ENCODE peak calls at places on chromosome 12, in eight cellular contexts. W is epithelial cell of esophagus, Y is AG09309, L is brain microvascular endothelial cell, C is stomach, D is IMR-90, J is GM12878, F is K562. S is an unnamed sample.

GRCh38 chr12:63075376-63076000 is 75.5 kb downstream of the AVPR1A start:
- DNase-seq in D (no peak), C (no peak), L (no peak), W (no peak), J (no peak), Y (no peak), F (no peak), S (no peak)

GRCh38 chr12:4443616-4444015 is 2.0 kb downstream of the FGF6 start:
- DNase-seq in D (no peak), J (no peak), C (no peak), L (no peak), F (no peak), Y (no peak), W (no peak), S (no peak)

GRCh38 chr12:129949652-129950051 is 45.8 kb upstream of the TMEM132D start:
- DNase-seq in Y (no peak), C (no peak), D (no peak), W (no peak), J (no peak), F (no peak), L (no peak), S (no peak)

GRCh38 chr12:112901271-112901670 is 5.5 kb upstream of the OAS1 start:
- DNase-seq in W (no peak), C (peak), L (no peak), J (no peak), Y (no peak), D (no peak), F (no peak), S (peak)

GRCh38 chr12:64175254-64175945 is 46.7 kb downstream of the KICS2 start:
- DNase-seq in Y (no peak), L (no peak), W (no peak), F (peak), D (no peak), C (no peak), J (no peak), S (no peak)

GRCh38 chr12:123550700-123551099 is 17.2 kb upstream of the RILPL1 start:
- DNase-seq in D (no peak), W (no peak), J (no peak), C (no peak), L (no peak), F (no peak), Y (no peak), S (no peak)

GRCh38 chr12:97250483-97250882 is 212.1 kb upstream of the RMST start:
- DNase-seq in J (no peak), C (no peak), Y (no peak), L (no peak), F (no peak), W (no peak), D (no peak), S (no peak)

GRCh38 chr12:62248873-62249272 is 11.3 kb upstream of the USP15 start:
- DNase-seq in D (no peak), J (no peak), Y (no peak), C (no peak), W (peak), L (peak), F (peak), S (no peak)

GRCh38 chr12:112537710-112538396 is 119.1 kb downstream of the PTPN11 start:
- DNase-seq in L (peak), D (peak), C (no peak), F (no peak), Y (no peak), W (peak), J (no peak), S (no peak)

GRCh38 chr12:90102957-90103652 is 394.5 kb upstream of the ATP2B1 start:
- DNase-seq in W (peak), C (no peak), J (peak), D (peak), F (peak), Y (no peak), L (peak), S (peak)

GRCh38 chr12:98591209-98591608 is 2.3 kb upstream of the SLC25A3 start:
- DNase-seq in J (no peak), L (peak), Y (no peak), D (peak), F (peak), C (no peak), W (no peak), S (no peak)

GRCh38 chr12:101939856-101940265 is 62.5 kb downstream of the DRAM1 start:
- DNase-seq in W (peak), C (peak), L (peak), D (peak), J (no peak), Y (peak), F (peak), S (peak)

GRCh38 chr12:97396989-97397388 is 65.6 kb upstream of the RMST start:
- DNase-seq in W (no peak), F (no peak), L (no peak), D (no peak), Y (no peak), J (no peak), C (no peak), S (no peak)

GRCh38 chr12:105047303-105047702 is 37.0 kb downstream of the ALDH1L2 start:
- DNase-seq in J (no peak), W (no peak), C (no peak), Y (no peak), D (no peak), L (no peak), F (no peak), S (no peak)

GRCh38 chr12:124407074-124407473 is 112.2 kb downstream of the RFLNA start:
- DNase-seq in L (no peak), W (no peak), F (no peak), D (no peak), C (no peak), Y (no peak), J (no peak), S (no peak)

GRCh38 chr12:80702889-80703605 is 4.4 kb upstream of the MYF6 start:
- DNase-seq in L (peak), J (peak), C (no peak), Y (peak), W (peak), D (peak), F (no peak), S (no peak)

GRCh38 chr12:90995041-90995440 is 9.7 kb downstream of the EPYC start:
- DNase-seq in W (no peak), F (no peak), D (no peak), J (no peak), Y (no peak), C (no peak), L (no peak), S (no peak)

GRCh38 chr12:56723889-56724659 is 1.0 kb downstream of the NACA start:
- DNase-seq in L (peak), C (peak), F (no peak), J (no peak), W (peak), Y (peak), D (peak), S (peak)

GRCh38 chr12:2637371-2637770 is 157.4 kb upstream of the FKBP4 start:
- DNase-seq in F (no peak), Y (no peak), L (no peak), D (no peak), J (no peak), W (no peak), C (no peak), S (no peak)

GRCh38 chr12:94689002-94689645 is 38.8 kb upstream of the TMCC3 start:
- DNase-seq in J (no peak), C (no peak), F (no peak), L (peak), Y (no peak), W (peak), D (peak), S (no peak)

GRCh38 chr12:1502441-1502785 is 92.0 kb downstream of the FBXL14 start:
- DNase-seq in W (no peak), D (peak), Y (no peak), J (no peak), L (no peak), C (no peak), F (no peak), S (no peak)

GRCh38 chr12:116044181-116044580 is 233.3 kb downstream of the MED13L start:
- DNase-seq in D (no peak), C (no peak), Y (no peak), L (peak), J (no peak), W (peak), F (no peak), S (no peak)

GRCh38 chr12:58803893-58804292 is 116.4 kb downstream of the LRIG3 start:
- DNase-seq in L (peak), F (no peak), C (no peak), Y (peak), J (no peak), W (peak), D (peak), S (no peak)

GRCh38 chr12:94643585-94643984 is 6.8 kb downstream of the TMCC3 start:
- DNase-seq in L (no peak), D (no peak), F (no peak), W (no peak), J (no peak), C (no peak), Y (no peak), S (no peak)

GRCh38 chr12:120662879-120663278 is 22.5 kb downstream of the CABP1 start:
- DNase-seq in Y (no peak), W (no peak), D (no peak), F (no peak), J (peak), C (no peak), L (no peak), S (no peak)

GRCh38 chr12:84694111-84694510 is 218.5 kb downstream of the SLC6A15 start:
- DNase-seq in L (no peak), Y (no peak), W (no peak), J (no peak), F (no peak), C (no peak), D (no peak), S (no peak)

GRCh38 chr12:95788637-95789036 is 1.9 kb downstream of the NTN4 start:
- DNase-seq in C (no peak), D (peak), J (no peak), L (no peak), Y (no peak), W (peak), F (no peak), S (no peak)
- H3K4me3 ChIP-seq in C (peak), D (peak), J (no peak), L (peak), Y (no peak), W (no peak), F (no peak), S (no peak)

GRCh38 chr12:92035477-92035876 is 110.2 kb downstream of the BTG1 start:
- DNase-seq in C (no peak), Y (no peak), F (no peak), D (no peak), W (no peak), J (no peak), L (no peak), S (no peak)

GRCh38 chr12:92034083-92034482 is 111.6 kb downstream of the BTG1 start:
- DNase-seq in W (peak), J (no peak), F (no peak), L (no peak), C (no peak), D (no peak), Y (no peak), S (no peak)

GRCh38 chr12:92032965-92033364 is 112.7 kb downstream of the BTG1 start:
- DNase-seq in F (no peak), J (no peak), W (no peak), D (no peak), L (no peak), C (no peak), Y (no peak), S (no peak)

GRCh38 chr12:92036061-92036620 is 109.5 kb downstream of the BTG1 start:
- DNase-seq in F (no peak), Y (no peak), W (no peak), D (no peak), L (no peak), C (no peak), J (no peak), S (no peak)

DNA sequence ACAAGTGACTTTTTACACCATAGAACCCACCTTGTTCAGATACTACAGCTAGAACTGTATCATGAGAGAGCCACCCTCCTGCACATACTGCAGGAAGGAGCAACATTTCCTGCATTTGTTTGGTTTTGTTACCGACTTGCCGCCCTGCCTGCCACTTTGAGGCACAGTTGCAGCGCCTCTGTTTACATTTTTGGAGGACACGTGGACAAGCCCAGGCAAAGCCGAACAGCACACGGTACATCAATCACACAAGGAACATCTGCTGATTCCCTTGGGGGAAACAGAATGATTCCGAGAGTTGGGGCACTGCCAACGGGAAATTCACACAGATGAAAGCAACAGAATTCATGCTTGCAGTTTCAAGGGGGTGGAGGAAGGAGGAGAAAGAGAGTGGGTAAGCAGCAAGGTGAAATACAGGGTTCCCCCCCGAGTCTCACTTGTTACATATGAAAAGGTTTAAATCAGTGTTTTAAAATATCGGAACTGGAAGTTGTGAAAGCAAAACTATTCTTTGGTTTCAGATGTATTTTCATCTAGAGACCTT is 110.7 kb downstream of the BTG1 start:
- DNase-seq in W (peak), F (no peak), Y (peak), J (peak), D (peak), L (peak), C (peak), S (peak)
- H3K4me3 ChIP-seq in W (no peak), F (no peak), Y (peak), J (peak), D (peak), L (peak), C (peak), S (peak)

GRCh38 chr12:13976880-13977279 is 4.5 kb downstream of the GRIN2B start:
- DNase-seq in L (no peak), F (no peak), J (no peak), W (no peak), Y (no peak), D (no peak), C (no peak), S (no peak)

GRCh38 chr12:13976028-13976584 is 5.3 kb downstream of the GRIN2B start:
- DNase-seq in L (no peak), W (no peak), C (no peak), D (no peak), Y (no peak), J (no peak), F (no peak), S (no peak)

GRCh38 chr12:13982010-13982409 is 608 bp upstream of the GRIN2B start:
- DNase-seq in D (no peak), L (no peak), Y (no peak), C (no peak), F (no peak), J (no peak), W (no peak), S (peak)

GRCh38 chr12:13981296-13981962 is at the start of gene GRIN2B:
- DNase-seq in C (no peak), J (no peak), D (no peak), L (no peak), W (no peak), F (no peak), Y (no peak), S (no peak)

GRCh38 chr12:13980548-13981295 is 680 bp downstream of the GRIN2B start:
- DNase-seq in W (no peak), Y (no peak), F (no peak), D (no peak), C (no peak), J (no peak), L (no peak), S (no peak)
- H3K4me3 ChIP-seq in W (peak), Y (no peak), F (no peak), D (no peak), C (peak), J (no peak), L (no peak), S (no peak)

DNA sequence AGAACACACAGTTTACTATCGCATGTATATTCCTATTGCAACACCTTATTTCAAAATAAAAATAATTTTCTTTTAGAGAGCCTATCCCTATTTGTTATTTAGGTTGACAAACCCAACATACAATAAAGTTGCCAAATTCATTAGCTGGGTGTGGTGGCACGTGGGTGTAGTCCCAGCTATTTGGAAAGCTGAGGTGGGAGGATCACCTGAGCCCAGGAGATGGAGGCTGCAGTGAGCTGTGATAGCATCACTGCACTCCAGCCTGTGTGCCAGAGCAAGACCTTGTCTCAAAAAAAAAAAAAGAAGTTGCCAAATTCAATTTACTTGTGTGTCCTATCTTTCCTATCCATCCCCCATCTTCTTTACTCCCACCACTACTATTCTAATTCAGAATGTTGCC is 23.9 kb downstream of the DENND5B start:
- DNase-seq in Y (no peak), F (no peak), W (peak), J (no peak), D (no peak), L (no peak), C (no peak), S (no peak)
- H3K4me3 ChIP-seq in Y (no peak), F (no peak), W (no peak), J (no peak), D (no peak), L (no peak), C (no peak), S (no peak)

DNA sequence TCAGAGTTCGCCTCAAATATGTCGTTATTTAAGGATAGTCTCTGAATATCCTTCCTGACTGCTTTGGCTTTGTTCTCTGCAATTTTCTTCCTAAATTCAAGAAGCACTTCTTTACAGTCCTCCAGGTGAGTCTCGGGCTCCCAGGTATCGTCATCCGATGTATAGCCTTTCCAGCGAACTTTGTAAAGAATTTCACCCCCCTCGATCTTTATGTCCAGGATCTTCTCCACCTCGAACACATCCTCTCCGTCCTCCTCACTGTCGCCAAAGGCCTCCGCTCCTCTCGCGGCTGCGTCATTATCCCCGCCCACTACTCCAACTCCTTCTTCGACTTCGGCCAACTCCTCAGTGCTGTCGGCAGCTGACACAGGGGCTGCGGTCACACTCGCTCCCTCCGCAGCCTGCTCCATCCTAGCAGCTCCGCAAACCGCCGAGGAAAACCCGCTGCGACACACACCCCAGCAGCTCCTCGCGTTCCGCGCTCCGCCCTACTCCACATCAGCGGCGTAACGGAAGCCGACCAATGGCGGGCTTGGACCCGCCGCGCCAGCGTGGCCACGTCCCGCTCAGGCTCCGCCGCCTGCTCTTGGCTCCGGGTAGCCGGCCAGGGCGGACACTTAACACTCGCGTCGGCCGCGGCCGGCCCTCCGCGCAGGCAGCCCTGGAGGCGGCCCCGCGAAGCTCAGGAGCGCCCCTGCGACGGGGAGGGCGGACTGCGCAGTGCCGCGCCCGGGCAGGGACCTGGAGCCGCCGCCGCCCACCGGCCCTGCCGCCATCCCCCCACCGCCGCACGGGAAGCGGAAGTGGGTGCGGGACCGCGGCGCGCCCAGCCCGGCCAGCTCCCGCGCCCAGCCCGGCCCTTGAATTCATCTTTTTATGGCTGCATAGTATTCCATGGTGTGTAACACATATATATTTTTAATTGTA is 4.1 kb downstream of the CD163L1 start:
- DNase-seq in F (peak), W (peak), Y (no peak), L (peak), D (peak), J (no peak), C (no peak), S (peak)
- H3K4me3 ChIP-seq in F (peak), W (peak), Y (peak), L (peak), D (peak), J (no peak), C (peak), S (peak)

DNA sequence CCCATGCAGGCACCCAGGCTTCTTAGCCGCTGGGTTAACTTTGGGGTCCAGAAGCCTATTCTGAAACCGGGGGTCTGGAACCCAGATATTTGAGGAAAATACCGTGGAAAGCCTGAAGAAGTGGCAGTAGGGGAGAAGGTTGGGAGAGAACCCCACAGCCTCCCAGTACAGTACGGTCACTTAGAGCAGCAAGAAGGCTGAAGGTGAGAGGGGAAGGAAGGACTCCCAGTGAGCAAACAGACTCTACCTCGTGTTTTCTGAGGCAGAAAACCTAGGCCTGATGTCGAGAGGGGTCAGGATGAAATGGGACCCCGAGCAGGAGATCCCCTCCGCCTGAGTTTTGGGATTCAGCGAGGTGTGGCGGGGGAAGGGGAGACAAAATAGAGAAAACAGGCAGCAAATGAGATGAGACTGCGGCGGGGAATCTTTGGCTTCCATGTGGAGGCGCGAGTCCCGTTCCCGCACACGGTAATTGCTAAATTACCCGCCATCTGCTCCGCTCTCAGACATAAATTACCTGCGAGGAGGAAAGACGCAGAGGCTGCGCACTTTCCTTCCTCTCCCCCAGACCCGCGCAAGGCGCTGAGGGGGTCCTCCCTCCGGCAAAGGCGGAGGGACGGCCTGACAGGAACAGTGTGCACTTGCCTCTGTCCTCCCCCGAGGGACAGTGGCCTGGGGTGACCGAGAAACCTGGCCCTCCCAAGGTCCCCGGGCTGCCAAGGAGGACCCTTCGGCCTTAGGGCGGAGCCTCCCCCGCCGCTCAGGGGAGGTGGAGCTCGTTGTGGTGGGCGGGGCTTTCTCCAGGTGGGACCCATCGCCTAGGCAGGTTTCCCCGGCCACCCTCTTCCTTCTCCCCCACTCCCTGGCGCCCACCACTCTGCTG is 10.9 kb upstream of the CALCOCO1 start:
- DNase-seq in C (peak), J (no peak), Y (no peak), F (peak), W (no peak), L (no peak), D (no peak), S (no peak)
- H3K4me3 ChIP-seq in C (peak), J (no peak), Y (no peak), F (no peak), W (peak), L (no peak), D (no peak), S (no peak)

S was measured in BE2C.